ENCODE peak calls at places on chromosomes 7 and 10, in seven cellular contexts. Y, A, X, C, U, G and F are unnamed samples.

GRCh38 chr10:24444337-24444736 is 235.4 kb downstream of the KIAA1217 start:
- DNase-seq in Y (no peak), A (no peak), X (no peak), C (no peak), U (no peak), G (no peak), F (peak)

GRCh38 chr7:106575138-106575823 is 85.7 kb downstream of the CCDC71L start:
- DNase-seq in Y (no peak), A (no peak), X (no peak), C (no peak), U (no peak), G (no peak), F (no peak)

GRCh38 chr10:75207868-75208167 is 2.8 kb upstream of the VDAC2 start:
- DNase-seq in Y (no peak), A (no peak), X (no peak), C (no peak), U (no peak), G (no peak), F (no peak)

GRCh38 chr10:83633547-83633946 is 505.8 kb upstream of the GHITM start:
- DNase-seq in Y (no peak), A (no peak), X (no peak), C (no peak), U (no peak), G (no peak), F (no peak)

GRCh38 chr7:103065666-103066065 is 8.9 kb downstream of the FBXL13 start:
- DNase-seq in Y (no peak), A (no peak), X (peak), C (no peak), U (peak), G (peak), F (no peak)

GRCh38 chr10:126252884-126253612 is 135.2 kb downstream of the ADAM12 start:
- DNase-seq in Y (no peak), A (no peak), X (no peak), C (no peak), U (no peak), G (no peak), F (peak)

GRCh38 chr7:139358541-139359365 is 941 bp upstream of the LUC7L2 start:
- DNase-seq in Y (no peak), A (no peak), X (no peak), C (no peak), U (no peak), G (peak), F (peak)

GRCh38 chr10:13993169-13993568 is 337.6 kb downstream of the FRMD4A start:
- DNase-seq in Y (no peak), A (no peak), X (no peak), C (no peak), U (no peak), G (no peak), F (no peak)

GRCh38 chr7:88204525-88205103 is 15.2 kb downstream of the SRI start:
- DNase-seq in Y (no peak), A (no peak), X (no peak), C (no peak), U (no peak), G (no peak), F (no peak)

GRCh38 chr10:58778966-58779365 is 266.3 kb downstream of the BICC1 start:
- DNase-seq in Y (no peak), A (no peak), X (no peak), C (no peak), U (no peak), G (no peak), F (no peak)

DNA sequence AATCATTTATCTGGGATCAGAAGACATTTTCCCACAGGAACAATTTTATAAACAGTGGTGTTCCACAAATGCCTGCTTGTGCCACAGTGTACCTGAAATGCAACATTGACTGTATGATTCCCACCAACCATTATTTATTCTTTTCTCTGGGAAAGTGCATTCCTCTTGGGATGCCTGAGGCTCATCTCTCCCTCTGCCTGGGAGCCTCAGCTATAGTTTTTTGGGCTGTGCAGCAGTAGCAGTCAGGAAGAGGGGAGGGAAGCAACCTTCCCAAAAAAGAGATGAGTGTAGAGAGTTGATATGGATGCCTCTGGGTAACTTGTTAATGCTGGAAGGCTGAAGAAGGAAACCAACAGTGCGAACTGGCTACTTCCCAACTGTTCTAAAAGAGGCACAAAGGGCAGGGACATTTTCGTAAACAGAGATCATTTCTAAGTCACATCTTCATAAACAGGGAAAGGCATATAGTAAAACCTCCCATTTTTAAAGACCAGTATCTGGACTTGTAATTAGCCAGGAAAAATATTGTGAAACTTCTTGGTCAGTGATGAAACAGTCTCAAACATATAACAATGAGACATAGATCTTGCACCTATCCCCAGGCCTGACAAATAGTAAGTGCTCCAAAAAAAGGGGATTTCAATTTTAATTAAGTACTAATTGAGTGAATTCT is 1.4 kb upstream of the CALD1 start:
- DNase-seq in Y (no peak), A (no peak), X (no peak), C (no peak), U (no peak), G (no peak), F (no peak)
- H3K27ac ChIP-seq in Y (peak), A (peak), X (peak), C (peak), U (peak), G (peak), F (no peak)

DNA sequence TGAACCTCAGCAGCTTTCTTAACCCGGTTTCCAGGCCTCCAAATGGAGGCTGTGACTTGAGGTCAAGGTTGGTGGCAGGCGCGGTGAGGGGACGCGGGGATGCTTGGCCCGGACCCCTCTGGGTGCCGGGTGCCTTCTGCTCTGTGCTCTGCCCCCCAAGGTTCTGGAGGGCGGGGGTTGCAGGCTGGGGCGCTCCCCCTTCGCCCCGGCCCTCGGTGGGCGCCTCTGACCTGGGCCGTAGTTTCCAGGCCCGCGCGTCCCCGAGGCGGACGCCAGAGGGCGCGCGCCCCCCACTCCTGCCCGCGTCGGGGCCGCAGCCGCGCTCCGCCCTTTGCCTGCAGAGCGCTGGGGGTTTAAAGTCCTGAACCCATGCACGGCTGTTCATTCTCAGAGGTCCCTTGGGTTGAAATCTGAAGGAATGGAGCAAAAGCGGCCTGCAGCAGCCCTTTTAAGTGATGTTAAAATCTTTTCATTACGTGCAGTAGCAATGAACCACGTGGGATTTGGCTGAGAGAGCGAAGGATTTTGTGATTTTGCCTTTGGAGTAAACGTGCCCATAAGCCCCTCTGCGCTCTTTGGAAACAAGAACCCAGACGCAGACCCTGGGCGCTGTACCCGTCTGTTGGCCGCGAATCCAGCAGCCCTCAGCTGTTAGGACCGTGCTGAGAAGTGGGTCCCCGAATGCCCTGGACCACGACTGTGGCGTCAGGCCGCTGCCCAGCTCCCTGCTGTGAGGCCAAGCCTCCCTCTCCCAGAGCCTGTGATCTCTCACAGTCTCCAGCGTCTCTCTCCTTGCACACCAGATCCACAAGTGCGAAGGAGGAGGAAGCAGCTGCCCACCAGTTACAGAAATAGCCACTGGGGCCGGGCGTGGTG is 135.0 kb downstream of the ACTR3B start:
- DNase-seq in Y (no peak), A (no peak), X (no peak), C (no peak), U (peak), G (no peak), F (no peak)
- TF ChIP-seq CTCF in Y (peak), A (peak), X (peak), C (peak), U (peak), G (peak), F (peak)

GRCh38 chr7:98287486-98287959 is 6.0 kb downstream of the BRI3 start:
- DNase-seq in Y (no peak), A (peak), X (peak), C (no peak), U (peak), G (peak), F (peak)
- H3K27ac ChIP-seq in Y (peak), A (peak), X (peak), C (peak), U (no peak), G (peak), F (peak)

DNA sequence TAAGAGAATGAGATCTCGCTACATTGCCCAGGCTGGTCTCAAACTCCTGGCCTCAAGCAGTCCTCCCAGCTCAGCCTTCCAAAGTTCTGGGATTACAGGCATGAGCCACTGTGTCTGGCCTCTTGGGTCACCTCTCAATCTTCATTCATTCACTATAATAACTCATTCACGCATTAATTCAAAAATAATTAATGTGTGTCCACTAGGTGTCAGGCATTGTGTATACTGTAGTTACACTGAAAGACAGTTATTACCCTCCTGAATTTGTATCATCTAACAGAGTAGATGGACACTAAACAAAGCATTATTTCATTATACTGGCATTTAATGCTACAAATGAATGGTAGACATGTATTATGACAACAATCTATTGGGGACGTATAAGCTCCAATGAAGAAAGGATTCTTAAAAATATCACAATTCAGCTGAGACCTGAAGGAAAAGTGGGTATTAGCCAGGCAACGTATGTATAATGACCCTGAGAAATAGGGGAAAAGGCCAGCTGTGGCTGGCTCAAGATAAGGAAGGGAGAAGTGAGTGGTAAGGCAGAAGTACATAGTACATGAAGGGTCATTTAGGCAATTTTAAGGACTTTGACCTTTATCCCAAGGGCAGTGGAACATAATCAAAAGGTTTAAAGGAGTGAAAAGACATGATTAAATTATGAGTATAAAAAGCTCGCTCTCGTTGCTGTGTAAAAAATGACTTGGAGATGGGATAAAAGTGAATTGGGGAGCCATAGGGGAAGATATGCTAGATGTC is 150.7 kb downstream of the BTAF1 start:
- DNase-seq in Y (no peak), A (no peak), X (no peak), C (no peak), U (no peak), G (no peak), F (peak)
- TF ChIP-seq CTCF in Y (peak), A (no peak), X (no peak), C (no peak), U (no peak), G (no peak), F (peak)

GRCh38 chr7:30321089-30321991 is 36.9 kb downstream of the ZNRF2 start:
- DNase-seq in Y (no peak), A (no peak), X (no peak), C (no peak), U (no peak), G (no peak), F (no peak)

GRCh38 chr7:30327813-30328212 is 43.4 kb downstream of the ZNRF2 start:
- DNase-seq in Y (no peak), A (no peak), X (no peak), C (no peak), U (no peak), G (no peak), F (no peak)

GRCh38 chr7:30322656-30323355 is 38.4 kb downstream of the ZNRF2 start:
- DNase-seq in Y (no peak), A (no peak), X (no peak), C (no peak), U (no peak), G (no peak), F (peak)

GRCh38 chr7:30320392-30320791 is 36.0 kb downstream of the ZNRF2 start:
- DNase-seq in Y (no peak), A (no peak), X (no peak), C (no peak), U (no peak), G (no peak), F (no peak)

GRCh38 chr7:30321992-30322637 is 37.7 kb downstream of the ZNRF2 start:
- DNase-seq in Y (no peak), A (no peak), X (no peak), C (no peak), U (no peak), G (no peak), F (no peak)
- H3K27ac ChIP-seq in Y (peak), A (no peak), X (peak), C (no peak), U (peak), G (peak), F (no peak)

GRCh38 chr7:54663186-54663585 is 95.8 kb downstream of the SEC61G start:
- DNase-seq in Y (no peak), A (no peak), X (no peak), C (no peak), U (peak), G (no peak), F (no peak)

GRCh38 chr7:54663603-54664234 is 95.3 kb downstream of the SEC61G start:
- DNase-seq in Y (no peak), A (no peak), X (no peak), C (no peak), U (no peak), G (no peak), F (no peak)

GRCh38 chr7:54662701-54663100 is 96.3 kb downstream of the SEC61G start:
- DNase-seq in Y (no peak), A (no peak), X (no peak), C (no peak), U (no peak), G (no peak), F (no peak)

GRCh38 chr7:54664235-54665228 is 94.5 kb downstream of the SEC61G start:
- DNase-seq in Y (peak), A (peak), X (peak), C (no peak), U (peak), G (peak), F (peak)
- TF ChIP-seq CTCF in Y (peak), A (peak), X (no peak), C (no peak), U (peak), G (peak), F (peak)

GRCh38 chr10:102613761-102614160 is 30.5 kb upstream of the TRIM8 start:
- DNase-seq in Y (peak), A (peak), X (no peak), C (no peak), U (no peak), G (no peak), F (no peak)
- H3K27ac ChIP-seq in Y (peak), A (peak), X (peak), C (no peak), U (no peak), G (peak), F (peak)

DNA sequence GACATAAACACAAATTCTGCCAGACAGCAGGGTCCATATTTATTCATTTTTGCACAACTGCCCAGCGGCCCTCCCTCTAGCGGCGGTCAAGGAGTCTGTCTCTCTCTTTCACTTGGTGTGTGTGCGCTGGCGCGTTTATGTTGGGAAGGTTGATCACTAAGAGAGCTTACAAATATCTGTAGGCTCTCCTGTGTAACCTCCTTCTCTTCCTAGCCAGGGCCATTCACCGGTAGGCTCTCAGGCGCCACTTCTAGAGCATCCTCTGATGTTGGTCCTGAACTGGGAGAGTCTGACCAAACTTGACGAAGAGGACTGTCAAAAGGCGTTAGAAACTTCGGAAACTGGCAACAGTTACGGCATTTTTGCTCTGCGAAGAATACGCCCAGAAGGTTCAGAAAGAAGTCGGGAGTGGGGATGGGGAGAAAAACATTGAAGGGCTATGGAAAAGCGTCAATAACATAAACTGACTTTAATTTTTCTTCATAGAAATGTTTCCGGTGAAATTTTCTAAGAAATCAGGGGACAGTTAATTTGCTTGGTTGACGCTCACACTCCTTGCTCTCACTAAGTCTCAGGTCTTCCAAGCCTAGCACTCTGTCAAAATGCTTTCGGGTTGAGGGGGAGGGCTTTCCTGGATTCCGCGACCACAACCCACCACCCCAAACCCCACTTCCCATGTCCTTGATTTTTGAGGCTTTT is 731.1 kb downstream of the ZWINT start:
- DNase-seq in Y (no peak), A (peak), X (peak), C (no peak), U (peak), G (no peak), F (peak)
- TF ChIP-seq CTCF in Y (peak), A (peak), X (peak), C (no peak), U (peak), G (peak), F (peak)

GRCh38 chr10:125054216-125054615 is 106.1 kb downstream of the CTBP2 start:
- DNase-seq in Y (no peak), A (peak), X (no peak), C (no peak), U (no peak), G (no peak), F (no peak)
- H3K27ac ChIP-seq in Y (peak), A (no peak), X (no peak), C (peak), U (no peak), G (no peak), F (peak)

GRCh38 chr7:130990178-130990832 is 256.3 kb upstream of the KLF14 start:
- DNase-seq in Y (no peak), A (no peak), X (peak), C (no peak), U (no peak), G (peak), F (no peak)
- TF ChIP-seq CTCF in Y (no peak), A (no peak), X (no peak), C (no peak), U (no peak), G (no peak), F (no peak)